ENCODE peak calls at places on chromosomes 3 and 15, in eight cellular contexts. M is progenitor cell of endocrine pancreas, C is MCF 10A, S is germinal center, Q is NCI-H2227 treated with DMSO at 0.1 percent for 48 hours, U is T follicular helper cell, I is memory B cell, J is fibroblast of lung. D is an unnamed sample.
A peak's percentile ranks its signal among the peaks of the same experiment; 100 is the strongest.

GRCh38 chr3:171936231-171936841 is 93.2 kb downstream of the TMEM212 start:
- DNase-seq in M (no peak), C (peak; percentile 75), S (no peak), Q (no peak), U (no peak), I (no peak), J (peak; percentile 88), D (no peak)

GRCh38 chr15:93072011-93072410 is 17.0 kb downstream of the RGMA start:
- DNase-seq in M (no peak), C (peak; percentile 32), S (no peak), Q (no peak), U (no peak), I (no peak), J (peak; percentile 51), D (no peak)

GRCh38 chr3:73257186-73257585 is 195.7 kb downstream of the EBLN2 start:
- DNase-seq in M (no peak), C (no peak), S (no peak), Q (no peak), U (no peak), I (no peak), J (no peak), D (no peak)

GRCh38 chr3:120393252-120393651 is 44.1 kb upstream of the LRRC58 start:
- DNase-seq in M (no peak), C (no peak), S (no peak), Q (no peak), U (no peak), I (no peak), J (peak; percentile 18), D (no peak)

GRCh38 chr15:63902671-63903035 is 68.9 kb upstream of the HERC1 start:
- DNase-seq in M (no peak), C (no peak), S (no peak), Q (no peak), U (no peak), I (no peak), J (no peak), D (no peak)

GRCh38 chr3:99648091-99648490 is 9.7 kb downstream of the COL8A1 start:
- DNase-seq in M (no peak), C (peak; percentile 55), S (no peak), Q (no peak), U (no peak), I (no peak), J (peak; percentile 69), D (no peak)

GRCh38 chr3:133376805-133377204 is 23.1 kb upstream of the BFSP2 start:
- DNase-seq in M (no peak), C (no peak), S (no peak), Q (no peak), U (no peak), I (no peak), J (no peak), D (no peak)

GRCh38 chr3:50267280-50267913 is 1.6 kb upstream of the SEMA3B start:
- DNase-seq in M (no peak), C (no peak), S (no peak), Q (no peak), U (no peak), I (no peak), J (peak; percentile 28), D (no peak)

GRCh38 chr3:156359337-156359736 is 195.6 kb downstream of the SSR3 start:
- DNase-seq in M (no peak), C (no peak), S (no peak), Q (no peak), U (no peak), I (no peak), J (peak; percentile 77), D (no peak)

GRCh38 chr3:114846252-114846651 is 300.8 kb downstream of the ZBTB20 start:
- DNase-seq in M (no peak), C (no peak), S (no peak), Q (no peak), U (no peak), I (no peak), J (no peak), D (no peak)

GRCh38 chr15:25557916-25558315 is 119.1 kb upstream of the UBE3A start:
- DNase-seq in M (no peak), C (no peak), S (no peak), Q (no peak), U (no peak), I (no peak), J (no peak), D (no peak)

GRCh38 chr3:38131621-38132369 is 5.1 kb downstream of the ACAA1 start:
- DNase-seq in M (no peak), C (peak; percentile 60), S (no peak), Q (peak; percentile 2), U (no peak), I (no peak), J (peak; percentile 25), D (no peak)

GRCh38 chr3:194773216-194773615 is 87.5 kb downstream of the FAM43A start:
- DNase-seq in M (no peak), C (peak; percentile 54), S (no peak), Q (no peak), U (no peak), I (no peak), J (peak; percentile 38), D (no peak)

GRCh38 chr15:85010472-85011209 is 29.0 kb downstream of the PDE8A start:
- DNase-seq in M (no peak), C (no peak), S (no peak), Q (no peak), U (no peak), I (no peak), J (no peak), D (no peak)

GRCh38 chr3:146222204-146223046 is 28.5 kb downstream of the PLSCR4 start:
- DNase-seq in M (no peak), C (peak; percentile 25), S (no peak), Q (no peak), U (no peak), I (no peak), J (peak; percentile 48), D (no peak)

GRCh38 chr15:45616901-45617323 is 17.9 kb upstream of the SQOR start:
- DNase-seq in M (no peak), C (no peak), S (no peak), Q (no peak), U (no peak), I (no peak), J (no peak), D (no peak)

GRCh38 chr15:100250166-100250800 is 91.5 kb downstream of the ADAMTS17 start:
- DNase-seq in M (no peak), C (no peak), S (no peak), Q (no peak), U (no peak), I (no peak), J (no peak), D (no peak)

GRCh38 chr15:51051776-51052175 is 42.9 kb downstream of the TNFAIP8L3 start:
- DNase-seq in M (no peak), C (peak; percentile 86), S (no peak), Q (no peak), U (no peak), I (no peak), J (peak; percentile 18), D (no peak)

GRCh38 chr3:107752202-107752990 is 229.6 kb downstream of the BBX start:
- DNase-seq in M (no peak), C (peak; percentile 50), S (no peak), Q (no peak), U (no peak), I (no peak), J (peak; percentile 25), D (no peak)

GRCh38 chr15:56492786-56493555 is 28.0 kb upstream of the MNS1 start:
- DNase-seq in M (no peak), C (no peak), S (no peak), Q (no peak), U (no peak), I (no peak), J (no peak), D (no peak)

GRCh38 chr15:51841401-51842040 is 12.1 kb downstream of the TMOD3 start:
- DNase-seq in M (no peak), C (no peak), S (no peak), Q (no peak), U (no peak), I (no peak), J (no peak), D (no peak)

GRCh38 chr3:116085456-116085855 is 359.8 kb downstream of the LSAMP start:
- DNase-seq in M (no peak), C (peak; percentile 9), S (no peak), Q (no peak), U (no peak), I (no peak), J (no peak), D (no peak)